ENCODE peak calls at places on chromosomes 4 and X, in eight cellular contexts. One of them, this sample, is unnamed.

GRCh38 chrX:102746134-102746584 is 25.6 kb downstream of the GPRASP3 start:
- DNase-seq in colonic mucosa: peak; percentile 33
- DNase-seq in lower leg skin: peak; percentile 85
- DNase-seq in GM06990: no peak
- DNase-seq in nephron progenitor cell: peak; percentile 5
- DNase-seq in epithelial cell of esophagus: peak; percentile 10
- DNase-seq in mesothelial cell of epicardium: no peak
- DNase-seq in astrocyte of the spinal cord: peak; percentile 11
- DNase-seq in this sample: no peak

GRCh38 chr4:138275946-138276621 is 33.9 kb upstream of the SLC7A11 start:
- DNase-seq in colonic mucosa: no peak
- DNase-seq in astrocyte of the spinal cord: peak; percentile 90
- DNase-seq in GM06990: no peak
- DNase-seq in nephron progenitor cell: no peak
- DNase-seq in lower leg skin: no peak
- DNase-seq in epithelial cell of esophagus: peak; percentile 89
- DNase-seq in mesothelial cell of epicardium: no peak
- DNase-seq in this sample: no peak

GRCh38 chr4:61740950-61741638 is 541.0 kb downstream of the ADGRL3 start:
- DNase-seq in mesothelial cell of epicardium: no peak
- DNase-seq in nephron progenitor cell: no peak
- DNase-seq in colonic mucosa: no peak
- DNase-seq in lower leg skin: no peak
- DNase-seq in GM06990: no peak
- DNase-seq in astrocyte of the spinal cord: no peak
- DNase-seq in epithelial cell of esophagus: no peak
- DNase-seq in this sample: no peak

GRCh38 chr4:11791808-11792207 is 363.1 kb upstream of the HS3ST1 start:
- DNase-seq in colonic mucosa: no peak
- DNase-seq in lower leg skin: no peak
- DNase-seq in epithelial cell of esophagus: no peak
- DNase-seq in mesothelial cell of epicardium: no peak
- DNase-seq in astrocyte of the spinal cord: no peak
- DNase-seq in nephron progenitor cell: no peak
- DNase-seq in GM06990: no peak
- DNase-seq in this sample: no peak

GRCh38 chr4:26320159-26320452 is 708 bp upstream of the RBPJ start:
- DNase-seq in mesothelial cell of epicardium: no peak
- DNase-seq in lower leg skin: no peak
- DNase-seq in GM06990: no peak
- DNase-seq in colonic mucosa: no peak
- DNase-seq in astrocyte of the spinal cord: no peak
- DNase-seq in nephron progenitor cell: no peak
- DNase-seq in epithelial cell of esophagus: no peak
- DNase-seq in this sample: no peak

GRCh38 chr4:120921456-120922389 is 803 bp downstream of the PRDM5 start:
- DNase-seq in mesothelial cell of epicardium: peak; percentile 29
- DNase-seq in GM06990: peak; percentile 9
- DNase-seq in colonic mucosa: peak; percentile 71
- DNase-seq in astrocyte of the spinal cord: peak; percentile 63
- DNase-seq in nephron progenitor cell: peak; percentile 68
- DNase-seq in epithelial cell of esophagus: peak; percentile 62
- DNase-seq in lower leg skin: peak; percentile 92
- DNase-seq in this sample: peak; percentile 39

GRCh38 chrX:49291615-49292337 is 11.7 kb upstream of the GAGE10 start:
- DNase-seq in astrocyte of the spinal cord: peak; percentile 39
- DNase-seq in epithelial cell of esophagus: peak; percentile 56
- DNase-seq in GM06990: peak; percentile 21
- DNase-seq in colonic mucosa: peak; percentile 67
- DNase-seq in mesothelial cell of epicardium: no peak
- DNase-seq in nephron progenitor cell: peak; percentile 75
- DNase-seq in lower leg skin: peak; percentile 84
- DNase-seq in this sample: peak; percentile 76

GRCh38 chrX:119574394-119575266 is at the start of gene UBE2A:
- DNase-seq in mesothelial cell of epicardium: peak; percentile 70
- DNase-seq in epithelial cell of esophagus: peak; percentile 89
- DNase-seq in colonic mucosa: peak; percentile 92
- DNase-seq in astrocyte of the spinal cord: peak; percentile 92
- DNase-seq in GM06990: peak; percentile 93
- DNase-seq in nephron progenitor cell: peak; percentile 87
- DNase-seq in lower leg skin: peak; percentile 98
- DNase-seq in this sample: peak; percentile 60

GRCh38 chrX:138128025-138128671 is 562.2 kb downstream of the ZIC3 start:
- DNase-seq in mesothelial cell of epicardium: no peak
- DNase-seq in nephron progenitor cell: peak; percentile 21
- DNase-seq in colonic mucosa: peak; percentile 19
- DNase-seq in GM06990: peak; percentile 1
- DNase-seq in lower leg skin: no peak
- DNase-seq in epithelial cell of esophagus: peak; percentile 43
- DNase-seq in astrocyte of the spinal cord: peak; percentile 41
- DNase-seq in this sample: no peak
- TF ChIP-seq CTCF in mesothelial cell of epicardium: peak; percentile 43
- TF ChIP-seq CTCF in nephron progenitor cell: peak; percentile 64
- TF ChIP-seq CTCF in colonic mucosa: peak; percentile 38
- TF ChIP-seq CTCF in GM06990: peak; percentile 72
- TF ChIP-seq CTCF in lower leg skin: no peak
- TF ChIP-seq CTCF in epithelial cell of esophagus: peak; percentile 66
- TF ChIP-seq CTCF in astrocyte of the spinal cord: peak; percentile 65
- TF ChIP-seq CTCF in this sample: no peak

DNA sequence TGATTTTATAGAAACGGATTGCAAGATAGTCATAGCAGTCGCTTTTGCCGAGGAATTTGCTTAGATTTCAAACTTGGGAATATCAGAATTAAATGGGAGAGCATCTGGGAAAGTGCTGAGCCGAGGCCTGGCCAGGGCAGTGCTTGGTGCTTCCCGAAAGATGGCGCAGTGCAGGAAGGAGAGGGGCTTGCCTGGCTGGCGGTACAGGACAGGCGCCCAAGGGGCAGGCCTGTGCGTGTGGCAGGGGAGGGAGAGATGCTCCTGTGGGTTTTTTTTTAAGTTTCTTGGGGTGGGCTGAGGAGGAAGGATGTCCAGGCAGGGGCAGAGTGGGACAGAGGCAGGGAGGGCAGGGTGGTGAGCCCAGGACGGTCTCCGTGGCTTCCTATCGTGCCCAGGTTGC is 241.1 kb downstream of the AFAP1 start:
- DNase-seq in colonic mucosa: no peak
- DNase-seq in nephron progenitor cell: peak; percentile 32
- DNase-seq in mesothelial cell of epicardium: no peak
- DNase-seq in astrocyte of the spinal cord: no peak
- DNase-seq in epithelial cell of esophagus: no peak
- DNase-seq in lower leg skin: no peak
- DNase-seq in GM06990: no peak
- DNase-seq in this sample: no peak
- TF ChIP-seq CTCF in colonic mucosa: no peak
- TF ChIP-seq CTCF in nephron progenitor cell: no peak
- TF ChIP-seq CTCF in mesothelial cell of epicardium: no peak
- TF ChIP-seq CTCF in astrocyte of the spinal cord: no peak
- TF ChIP-seq CTCF in epithelial cell of esophagus: no peak
- TF ChIP-seq CTCF in lower leg skin: no peak
- TF ChIP-seq CTCF in GM06990: no peak
- TF ChIP-seq CTCF in this sample: no peak

GRCh38 chr4:100981447-100982204 is 365.7 kb downstream of the PPP3CA start:
- DNase-seq in mesothelial cell of epicardium: no peak
- DNase-seq in epithelial cell of esophagus: peak; percentile 34
- DNase-seq in lower leg skin: no peak
- DNase-seq in colonic mucosa: no peak
- DNase-seq in GM06990: no peak
- DNase-seq in astrocyte of the spinal cord: peak; percentile 54
- DNase-seq in nephron progenitor cell: no peak
- DNase-seq in this sample: no peak
- TF ChIP-seq CTCF in mesothelial cell of epicardium: no peak
- TF ChIP-seq CTCF in epithelial cell of esophagus: no peak
- TF ChIP-seq CTCF in lower leg skin: no peak
- TF ChIP-seq CTCF in colonic mucosa: no peak
- TF ChIP-seq CTCF in GM06990: no peak
- TF ChIP-seq CTCF in astrocyte of the spinal cord: no peak
- TF ChIP-seq CTCF in nephron progenitor cell: no peak
- TF ChIP-seq CTCF in this sample: no peak

GRCh38 chrX:131675596-131676194 is 131.8 kb downstream of the OR13H1 start:
- DNase-seq in GM06990: no peak
- DNase-seq in mesothelial cell of epicardium: no peak
- DNase-seq in lower leg skin: no peak
- DNase-seq in astrocyte of the spinal cord: peak; percentile 13
- DNase-seq in colonic mucosa: no peak
- DNase-seq in epithelial cell of esophagus: peak; percentile 13
- DNase-seq in nephron progenitor cell: peak; percentile 10
- DNase-seq in this sample: no peak

DNA sequence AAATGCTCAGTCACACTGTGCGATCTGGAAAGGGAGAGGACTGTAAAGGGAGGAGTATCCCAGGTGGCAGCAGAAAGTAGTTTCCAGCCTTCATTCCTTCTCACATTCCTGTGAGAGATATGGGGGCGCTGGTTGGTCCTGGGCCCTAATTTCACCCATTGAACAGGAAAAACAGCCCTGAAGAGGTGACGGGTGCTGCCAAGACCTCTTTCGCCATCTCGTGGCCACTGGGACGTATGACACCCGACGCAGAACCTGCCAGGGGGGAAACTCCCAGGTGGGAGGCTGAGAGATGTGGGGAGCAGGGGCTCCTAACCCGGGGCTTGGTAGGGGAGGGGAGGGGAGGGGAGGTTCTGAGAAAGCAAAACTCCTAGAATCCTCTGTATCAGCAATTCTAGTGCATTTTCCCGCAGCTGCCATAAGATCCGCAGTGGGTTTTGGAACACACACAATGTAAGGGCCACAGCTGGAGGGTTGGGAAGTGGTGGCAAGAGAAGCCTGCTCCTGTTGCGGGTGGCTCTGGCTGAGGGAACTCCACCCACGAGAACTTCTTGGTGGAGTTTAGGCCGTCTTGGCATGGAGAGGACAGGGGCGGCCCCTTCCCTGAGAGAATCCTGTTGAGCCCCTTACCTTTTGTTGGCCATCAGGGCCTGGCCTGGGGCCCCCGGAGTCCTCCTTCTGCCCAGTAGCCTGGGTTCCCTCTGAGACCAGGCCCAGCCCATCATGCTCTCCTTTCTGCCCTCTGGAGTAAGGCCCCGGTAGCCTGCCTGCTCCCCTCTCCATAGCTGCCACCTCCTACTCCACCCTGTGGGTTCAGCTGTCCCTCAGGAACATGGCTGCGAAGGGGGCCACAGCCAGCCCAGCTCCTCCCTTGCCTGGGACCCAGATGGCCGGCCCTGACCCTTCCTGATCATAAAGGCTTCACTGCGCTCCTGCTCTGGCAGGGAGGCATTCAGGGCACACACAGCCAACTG is 134.1 kb downstream of the OR13H1 start:
- DNase-seq in epithelial cell of esophagus: peak; percentile 29
- DNase-seq in astrocyte of the spinal cord: peak; percentile 7
- DNase-seq in GM06990: peak; percentile 6
- DNase-seq in lower leg skin: no peak
- DNase-seq in colonic mucosa: peak; percentile 28
- DNase-seq in mesothelial cell of epicardium: peak; percentile 29
- DNase-seq in nephron progenitor cell: peak; percentile 78
- DNase-seq in this sample: no peak
- TF ChIP-seq CTCF in epithelial cell of esophagus: peak; percentile 55
- TF ChIP-seq CTCF in astrocyte of the spinal cord: peak; percentile 83
- TF ChIP-seq CTCF in GM06990: peak; percentile 91
- TF ChIP-seq CTCF in lower leg skin: no peak
- TF ChIP-seq CTCF in colonic mucosa: peak; percentile 62
- TF ChIP-seq CTCF in mesothelial cell of epicardium: peak; percentile 66
- TF ChIP-seq CTCF in nephron progenitor cell: peak; percentile 79
- TF ChIP-seq CTCF in this sample: no peak

GRCh38 chr4:115154826-115155225 is 41.4 kb upstream of the NDST4 start:
- DNase-seq in mesothelial cell of epicardium: no peak
- DNase-seq in lower leg skin: no peak
- DNase-seq in astrocyte of the spinal cord: no peak
- DNase-seq in GM06990: no peak
- DNase-seq in nephron progenitor cell: no peak
- DNase-seq in epithelial cell of esophagus: peak; percentile 4
- DNase-seq in colonic mucosa: no peak
- DNase-seq in this sample: no peak
- TF ChIP-seq CTCF in mesothelial cell of epicardium: no peak
- TF ChIP-seq CTCF in lower leg skin: no peak
- TF ChIP-seq CTCF in astrocyte of the spinal cord: peak; percentile 23
- TF ChIP-seq CTCF in GM06990: no peak
- TF ChIP-seq CTCF in nephron progenitor cell: no peak
- TF ChIP-seq CTCF in epithelial cell of esophagus: peak; percentile 24
- TF ChIP-seq CTCF in colonic mucosa: no peak
- TF ChIP-seq CTCF in this sample: no peak

DNA sequence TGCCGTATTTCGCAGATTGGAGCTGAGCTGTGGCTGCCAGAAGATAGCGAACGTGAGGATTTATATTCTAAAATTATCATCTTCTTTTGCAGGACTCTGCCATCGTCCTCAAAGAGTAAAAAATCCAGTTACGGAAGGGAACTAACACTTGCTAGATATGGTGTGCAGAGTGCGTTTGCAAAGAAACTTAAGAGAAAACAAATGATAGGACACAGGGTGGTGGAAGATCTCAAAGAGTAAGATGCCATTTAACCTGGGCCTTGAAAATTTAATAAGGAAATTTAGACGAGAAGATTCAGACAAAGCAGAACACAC is 566 bp downstream of the LARP7 start:
- DNase-seq in astrocyte of the spinal cord: no peak
- DNase-seq in epithelial cell of esophagus: no peak
- DNase-seq in mesothelial cell of epicardium: no peak
- DNase-seq in lower leg skin: no peak
- DNase-seq in GM06990: no peak
- DNase-seq in colonic mucosa: no peak
- DNase-seq in nephron progenitor cell: no peak
- DNase-seq in this sample: no peak
- TF ChIP-seq CTCF in astrocyte of the spinal cord: no peak
- TF ChIP-seq CTCF in epithelial cell of esophagus: no peak
- TF ChIP-seq CTCF in mesothelial cell of epicardium: peak; percentile 7
- TF ChIP-seq CTCF in lower leg skin: no peak
- TF ChIP-seq CTCF in GM06990: no peak
- TF ChIP-seq CTCF in colonic mucosa: no peak
- TF ChIP-seq CTCF in nephron progenitor cell: no peak
- TF ChIP-seq CTCF in this sample: no peak

GRCh38 chrX:15600071-15600470 is 689 bp downstream of the ACE2 start:
- DNase-seq in lower leg skin: no peak
- DNase-seq in nephron progenitor cell: no peak
- DNase-seq in colonic mucosa: no peak
- DNase-seq in GM06990: no peak
- DNase-seq in epithelial cell of esophagus: no peak
- DNase-seq in astrocyte of the spinal cord: no peak
- DNase-seq in mesothelial cell of epicardium: no peak
- DNase-seq in this sample: no peak

GRCh38 chrX:15598031-15598430 is 2.7 kb downstream of the ACE2 start:
- DNase-seq in colonic mucosa: no peak
- DNase-seq in epithelial cell of esophagus: no peak
- DNase-seq in GM06990: no peak
- DNase-seq in astrocyte of the spinal cord: no peak
- DNase-seq in lower leg skin: no peak
- DNase-seq in mesothelial cell of epicardium: no peak
- DNase-seq in nephron progenitor cell: no peak
- DNase-seq in this sample: no peak

GRCh38 chrX:15594371-15594770 is 6.4 kb downstream of the ACE2 start:
- DNase-seq in astrocyte of the spinal cord: no peak
- DNase-seq in epithelial cell of esophagus: no peak
- DNase-seq in colonic mucosa: no peak
- DNase-seq in GM06990: no peak
- DNase-seq in nephron progenitor cell: no peak
- DNase-seq in mesothelial cell of epicardium: no peak
- DNase-seq in lower leg skin: no peak
- DNase-seq in this sample: no peak
- TF ChIP-seq CTCF in astrocyte of the spinal cord: peak; percentile 3
- TF ChIP-seq CTCF in epithelial cell of esophagus: peak; percentile 52
- TF ChIP-seq CTCF in colonic mucosa: no peak
- TF ChIP-seq CTCF in GM06990: peak; percentile 15
- TF ChIP-seq CTCF in nephron progenitor cell: no peak
- TF ChIP-seq CTCF in mesothelial cell of epicardium: no peak
- TF ChIP-seq CTCF in lower leg skin: no peak
- TF ChIP-seq CTCF in this sample: no peak